ENCODE peak calls at places on chromosomes 7 and 10, in nine cellular contexts. F is hepatocyte; R is CD4-positive, alpha-beta memory T cell; Q is NCI-H1694 treated with DMSO at 0.1 percent for 48 hours; K is NCI-H748 treated with DMSO at 0.1 percent for 48 hours; Z is cardiac fibroblast; O is anterior cingulate cortex; U is HFFc6; J is head of caudate nucleus. N is an unnamed sample.

GRCh38 chr10:93150289-93150688 is 76.6 kb downstream of the CYP26A1 start:
- DNase-seq in F (no peak), R (peak; percentile 8), Q (no peak), K (no peak), Z (peak; percentile 21), O (no peak), U (peak; percentile 17), J (no peak), N (peak; percentile 76)

GRCh38 chr7:47143344-47143743 is 438.6 kb downstream of the TNS3 start:
- DNase-seq in F (no peak), R (no peak), Q (no peak), K (no peak), Z (peak; percentile 78), O (no peak), U (peak; percentile 50), J (no peak), N (no peak)

GRCh38 chr7:128919881-128920789 is 9.6 kb upstream of the KCP start:
- DNase-seq in F (no peak), R (no peak), Q (no peak), K (no peak), Z (no peak), O (peak; percentile 41), U (no peak), J (no peak), N (no peak)

GRCh38 chr10:28054211-28054888 is 55.5 kb upstream of the ODAD2 start:
- DNase-seq in F (no peak), R (no peak), Q (no peak), K (no peak), Z (peak; percentile 71), O (no peak), U (peak; percentile 99), J (no peak), N (peak; percentile 86)

GRCh38 chr10:88156341-88156740 is 292.9 kb downstream of the PTEN start:
- DNase-seq in F (no peak), R (no peak), Q (no peak), K (no peak), Z (peak; percentile 72), O (no peak), U (peak; percentile 82), J (no peak), N (no peak)

GRCh38 chr7:123285076-123285700 is 85.4 kb upstream of the SLC13A1 start:
- DNase-seq in F (no peak), R (no peak), Q (no peak), K (no peak), Z (no peak), O (no peak), U (no peak), J (no peak), N (no peak)

GRCh38 chr7:28018851-28019465 is 161.6 kb downstream of the JAZF1 start:
- DNase-seq in F (no peak), R (no peak), Q (no peak), K (no peak), Z (no peak), O (no peak), U (no peak), J (no peak), N (no peak)

GRCh38 chr10:14588084-14588937 is 186.4 kb downstream of the FAM107B start:
- DNase-seq in F (peak; percentile 70), R (peak; percentile 52), Q (no peak), K (no peak), Z (peak; percentile 96), O (no peak), U (peak; percentile 100), J (no peak), N (peak; percentile 44)

GRCh38 chr7:151631149-151631967 is 111.7 kb upstream of the RHEB start:
- DNase-seq in F (no peak), R (no peak), Q (no peak), K (peak; percentile 27), Z (peak; percentile 35), O (no peak), U (peak; percentile 19), J (no peak), N (no peak)

GRCh38 chr10:33365871-33366411 is 31.5 kb upstream of the NRP1 start:
- DNase-seq in F (no peak), R (no peak), Q (no peak), K (no peak), Z (peak; percentile 98), O (no peak), U (peak; percentile 97), J (no peak), N (peak; percentile 94)

GRCh38 chr10:36730316-36730715 is 395.1 kb upstream of the ANKRD30A start:
- DNase-seq in F (no peak), R (no peak), Q (no peak), K (no peak), Z (no peak), O (no peak), U (no peak), J (no peak), N (peak; percentile 78)

GRCh38 chr7:78099715-78100477 is 301.3 kb downstream of the PHTF2 start:
- DNase-seq in F (no peak), R (no peak), Q (no peak), K (no peak), Z (peak; percentile 40), O (no peak), U (peak; percentile 42), J (no peak), N (peak; percentile 78)

GRCh38 chr7:38339953-38340819 is 66.8 kb upstream of the TARP start:
- DNase-seq in F (no peak), R (no peak), Q (no peak), K (no peak), Z (no peak), O (no peak), U (no peak), J (no peak), N (no peak)

GRCh38 chr7:108911016-108911415 is 341.3 kb downstream of the DNAJB9 start:
- DNase-seq in F (no peak), R (no peak), Q (no peak), K (no peak), Z (peak; percentile 14), O (no peak), U (no peak), J (no peak), N (no peak)

GRCh38 chr10:63396123-63396719 is 69.6 kb downstream of the JMJD1C start:
- DNase-seq in F (no peak), R (no peak), Q (no peak), K (no peak), Z (peak; percentile 20), O (no peak), U (no peak), J (no peak), N (no peak)

GRCh38 chr7:27262121-27262520 is 19.5 kb downstream of the EVX1 start:
- DNase-seq in F (no peak), R (no peak), Q (no peak), K (no peak), Z (no peak), O (no peak), U (no peak), J (no peak), N (no peak)

N was measured in foreskin keratinocyte.